ENCODE peak calls at places on chromosomes 3 and 15, in five cellular contexts. Z, Y, W, C and A are unnamed samples. For H3K9me3, the result is how much of the 10 kb centered on the place peaks cover.

GRCh38 chr15:29688981-29689723 is 133.1 kb downstream of the TJP1 start:
- DNase-seq in Z (no peak), C (no peak), W (no peak), Y (no peak), A (no peak)

GRCh38 chr3:195204360-195205166 is 66.4 kb downstream of the XXYLT1 start:
- DNase-seq in W (peak), Z (peak), Y (no peak), C (peak), A (no peak)

GRCh38 chr3:146250449-146251382 is at the start of gene PLSCR4:
- DNase-seq in C (peak), Y (peak), W (peak), Z (peak), A (peak)

GRCh38 chr3:170835346-170835745 is 34.6 kb downstream of the RPL22L1 start:
- DNase-seq in C (no peak), Z (no peak), Y (no peak), W (no peak), A (no peak)

GRCh38 chr3:122493296-122493695 is 21.4 kb downstream of the KPNA1 start:
- DNase-seq in Z (no peak), Y (no peak), W (no peak), C (peak), A (no peak)

GRCh38 chr15:96272427-96272826 is 58.1 kb upstream of the NR2F2 start:
- DNase-seq in Y (no peak), Z (no peak), W (no peak), C (no peak), A (no peak)

GRCh38 chr3:41710646-41711388 is 251.1 kb downstream of the ULK4 start:
- DNase-seq in W (no peak), Z (no peak), Y (no peak), C (peak), A (peak)

GRCh38 chr3:133956333-133956732 is 60.7 kb upstream of the RAB6B start:
- DNase-seq in W (no peak), Z (peak), Y (no peak), C (no peak), A (no peak)

GRCh38 chr3:112034436-112034835 is at the start of gene TMPRSS7:
- DNase-seq in W (no peak), Y (no peak), C (no peak), Z (no peak), A (no peak)

GRCh38 chr3:8709801-8710524 is 23.6 kb upstream of the CAV3 start:
- DNase-seq in C (no peak), Z (no peak), W (no peak), Y (no peak), A (no peak)

GRCh38 chr3:123610331-123610730 is 25.5 kb upstream of the HACD2 start:
- DNase-seq in C (no peak), W (no peak), Z (no peak), Y (peak), A (no peak)

GRCh38 chr3:123755508-123755907 is 128.6 kb downstream of the MYLK start:
- DNase-seq in Z (no peak), C (no peak), Y (no peak), W (no peak), A (no peak)

GRCh38 chr3:193130576-193130975 is 110.4 kb upstream of the PLAAT1 start:
- DNase-seq in W (no peak), Y (no peak), Z (no peak), C (no peak), A (no peak)

GRCh38 chr3:150371741-150372254 is 36.3 kb upstream of the TSC22D2 start:
- DNase-seq in W (peak), Y (no peak), Z (peak), C (peak), A (peak)

GRCh38 chr15:48427479-48427878 is 96.2 kb downstream of the DUT start:
- DNase-seq in Z (no peak), C (no peak), Y (no peak), W (no peak), A (no peak)

GRCh38 chr3:32452009-32452408 is 50.6 kb downstream of the CMTM6 start:
- DNase-seq in W (no peak), Z (no peak), C (no peak), Y (no peak), A (no peak)

GRCh38 chr15:59687831-59688230 is 1.3 kb downstream of the BNIP2 start:
- DNase-seq in Y (no peak), C (peak), W (no peak), Z (no peak), A (no peak)

GRCh38 chr3:128466840-128467541 is at the start of gene DNAJB8:
- DNase-seq in C (no peak), Z (no peak), W (no peak), Y (no peak), A (no peak)

GRCh38 chr3:131393868-131394267 is 12.3 kb downstream of the NUDT16 start:
- DNase-seq in Y (no peak), Z (no peak), C (no peak), W (no peak), A (no peak)

GRCh38 chr15:79933245-79933644 is 36.4 kb upstream of the MTHFS start:
- DNase-seq in W (no peak), Z (no peak), Y (no peak), C (no peak), A (no peak)

GRCh38 chr15:52181938-52182780 is 9.0 kb downstream of the GNB5 start:
- DNase-seq in Z (no peak), Y (no peak), C (no peak), W (no peak), A (no peak)

GRCh38 chr15:75578948-75579908 is at the start of gene PTPN9:
- DNase-seq in C (peak), W (peak), Y (peak), Z (peak), A (peak)

GRCh38 chr3:37712918-37713819 is 148.5 kb upstream of the CTDSPL start:
- DNase-seq in Y (no peak), C (peak), W (peak), Z (peak), A (no peak)

GRCh38 chr15:99702895-99703602 is 30.2 kb downstream of the LYSMD4 start:
- DNase-seq in Y (no peak), Z (no peak), W (no peak), C (no peak), A (no peak)

GRCh38 chr3:23611737-23612295 is 193.9 kb upstream of the UBE2E1 start:
- DNase-seq in C (peak), Z (peak), Y (no peak), W (peak), A (peak)

GRCh38 chr3:187186801-187187421 is 10.4 kb upstream of the RTP1 start:
- DNase-seq in C (peak), Y (no peak), Z (peak), W (peak), A (peak)

GRCh38 chr3:72690646-72691045 is 157.6 kb downstream of the SHQ1 start:
- DNase-seq in Z (no peak), Y (no peak), W (no peak), C (no peak), A (no peak)

GRCh38 chr3:184568918-184569829 is 7.6 kb downstream of the EPHB3 start:
- DNase-seq in Y (peak), Z (peak), C (peak), W (peak), A (peak)

GRCh38 chr3:126811530-126811929 is 107.5 kb downstream of the CHCHD6 start:
- DNase-seq in C (peak), Y (no peak), Z (no peak), W (no peak), A (no peak)

GRCh38 chr15:34436956-34437442 is 609 bp downstream of the GOLGA8A start:
- DNase-seq in Y (peak), Z (peak), C (peak), W (no peak), A (no peak)
- H3K9me3 ChIP-seq in Y (under half), Z (under half), C (under half), W (under half), A (under half)

GRCh38 chr15:25054943-25055342 is 100.2 kb downstream of the SNRPN start:
- DNase-seq in Y (no peak), C (no peak), W (no peak), Z (no peak), A (no peak)

GRCh38 chr15:25053000-25053815 is 98.4 kb downstream of the SNRPN start:
- DNase-seq in Y (no peak), Z (no peak), W (no peak), C (no peak), A (no peak)

GRCh38 chr15:25051399-25052154 is 96.8 kb downstream of the SNRPN start:
- DNase-seq in Z (no peak), C (no peak), Y (no peak), W (no peak), A (no peak)

GRCh38 chr15:25054329-25054728 is 99.5 kb downstream of the SNRPN start:
- DNase-seq in C (no peak), Z (no peak), Y (no peak), W (no peak), A (no peak)

DNA sequence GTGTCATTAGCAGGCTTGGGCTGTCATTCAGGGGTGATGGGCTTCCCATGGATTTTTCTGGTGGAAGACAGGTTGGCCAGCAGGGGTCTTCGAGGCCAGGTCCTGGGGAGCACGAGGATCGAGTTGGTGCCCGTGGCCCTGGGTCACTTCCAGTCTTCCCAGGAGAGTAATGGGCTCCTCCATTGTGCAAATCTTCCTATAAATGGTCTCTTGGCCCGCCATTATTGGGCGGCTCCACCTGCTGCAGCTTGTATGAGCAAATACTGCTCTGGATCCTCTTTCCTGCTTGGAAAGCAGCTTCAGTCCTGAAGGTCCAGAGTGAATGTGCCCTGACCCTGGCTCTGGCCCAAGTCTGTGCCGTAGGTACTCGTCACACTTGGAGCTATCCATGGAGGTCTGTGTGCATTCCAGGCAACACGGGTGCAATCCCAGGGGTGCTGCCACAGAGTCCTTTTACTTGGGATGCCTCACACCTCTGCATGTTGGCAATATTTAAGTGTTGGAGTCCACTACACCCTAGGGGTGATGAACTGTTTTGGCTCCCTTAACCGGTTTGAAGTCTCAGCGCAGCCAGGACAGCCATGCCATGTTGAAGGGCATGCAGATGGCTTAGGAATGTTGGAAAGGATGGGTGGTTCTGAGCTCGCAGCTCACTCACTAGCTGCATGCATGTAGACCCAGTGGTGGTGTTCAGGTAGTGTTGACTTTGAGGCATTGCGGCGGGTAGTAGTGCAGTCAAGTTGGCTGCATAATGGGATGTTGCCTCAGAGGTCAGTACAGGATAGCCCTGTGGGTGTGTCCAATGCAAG is 97.6 kb downstream of the SNRPN start:
- DNase-seq in W (no peak), Y (no peak), Z (no peak), C (no peak), A (no peak)
- H3K9me3 ChIP-seq in W (under half), Y (under half), Z (under half), C (under half), A (half or more)

GRCh38 chr3:13274874-13275332 is 145.2 kb downstream of the NUP210 start:
- DNase-seq in Y (no peak), Z (no peak), W (no peak), C (no peak), A (no peak)
- H3K9me3 ChIP-seq in Y (under half), Z (under half), W (under half), C (under half), A (under half)

DNA sequence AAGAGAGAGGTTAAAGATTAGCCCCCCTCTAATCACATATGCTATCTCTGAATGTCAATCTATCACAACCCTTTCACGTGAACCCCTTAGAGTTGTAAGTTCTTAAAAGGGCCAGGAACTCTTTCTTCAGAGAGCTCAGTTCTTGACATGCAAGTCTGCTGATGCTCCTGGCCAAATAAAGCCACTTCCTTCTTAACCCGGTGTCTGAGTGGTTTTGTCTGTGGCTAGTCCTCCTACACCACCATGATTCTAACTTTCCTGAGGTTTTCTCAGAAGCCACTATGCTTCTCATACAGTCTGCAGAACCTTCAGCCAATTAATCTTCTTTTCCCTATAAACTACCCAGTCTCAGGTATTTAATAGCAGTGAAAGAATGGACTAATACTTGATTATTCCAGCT is 231.1 kb upstream of the CNTN6 start:
- DNase-seq in Y (no peak), C (no peak), Z (no peak), W (no peak), A (no peak)
- H3K9me3 ChIP-seq in Y (under half), C (under half), Z (under half), W (under half), A (under half)